ENCODE peak calls at places on chromosome 18, in nine cellular contexts. C is HT1080; P is iris pigment epithelial cell; Z is effector memory CD4-positive, alpha-beta T cell; V is NCI-H748 treated with DMSO at 0.1 percent for 48 hours; E is NCI-H187 treated with DMSO at 0.1 percent for 48 hours; X is M059J; Y is NCI-H1417; K is AG20443. I is an unnamed sample.

GRCh38 chr18:25351280-25351772 is 640 bp downstream of the ZNF521 start:
- DNase-seq in C (no peak), P (no peak), Z (no peak), V (no peak), E (no peak), X (peak; percentile 20), Y (no peak), K (no peak), I (no peak)

GRCh38 chr18:49767111-49768050 is 46.0 kb downstream of the ACAA2 start:
- DNase-seq in C (no peak), P (no peak), Z (no peak), V (no peak), E (no peak), X (no peak), Y (no peak), K (no peak), I (no peak)

GRCh38 chr18:79410171-79410641 is 14.5 kb downstream of the NFATC1 start:
- DNase-seq in C (no peak), P (no peak), Z (no peak), V (no peak), E (no peak), X (no peak), Y (no peak), K (no peak), I (no peak)

GRCh38 chr18:27954226-27954625 is 222.7 kb downstream of the CDH2 start:
- DNase-seq in C (peak; percentile 52), P (peak; percentile 96), Z (no peak), V (no peak), E (no peak), X (peak; percentile 24), Y (no peak), K (peak; percentile 11), I (peak; percentile 13)

GRCh38 chr18:46555213-46555612 is 101.8 kb downstream of the LOXHD1 start:
- DNase-seq in C (no peak), P (no peak), Z (no peak), V (no peak), E (no peak), X (no peak), Y (no peak), K (no peak), I (no peak)

GRCh38 chr18:62028715-62029114 is 135.9 kb upstream of the RNF152 start:
- DNase-seq in C (no peak), P (no peak), Z (no peak), V (no peak), E (no peak), X (no peak), Y (no peak), K (no peak), I (no peak)

GRCh38 chr18:12442946-12443345 is 35.2 kb downstream of the PRELID3A start:
- DNase-seq in C (peak; percentile 50), P (peak; percentile 65), Z (no peak), V (no peak), E (no peak), X (peak; percentile 12), Y (no peak), K (no peak), I (peak; percentile 42)

GRCh38 chr18:79584491-79585394 is 94.9 kb upstream of the CTDP1 start:
- DNase-seq in C (no peak), P (no peak), Z (no peak), V (no peak), E (no peak), X (no peak), Y (no peak), K (no peak), I (no peak)

GRCh38 chr18:47981830-47982229 is 51.4 kb upstream of the SMAD2 start:
- DNase-seq in C (no peak), P (no peak), Z (no peak), V (no peak), E (no peak), X (no peak), Y (no peak), K (no peak), I (no peak)

GRCh38 chr18:10661333-10661732 is 135.5 kb downstream of the NAPG start:
- DNase-seq in C (peak; percentile 20), P (peak; percentile 61), Z (no peak), V (no peak), E (no peak), X (peak; percentile 79), Y (no peak), K (no peak), I (no peak)

GRCh38 chr18:57803119-57803969 is at the start of gene ATP8B1:
- DNase-seq in C (peak; percentile 78), P (peak; percentile 76), Z (no peak), V (peak; percentile 86), E (no peak), X (peak; percentile 85), Y (no peak), K (peak; percentile 88), I (peak; percentile 96)